ENCODE peak calls at places on chromosome 3, in six cellular contexts. B, A, D, U, Q and O are unnamed samples.

GRCh38 chr3:71461749-71462483 is 121.6 kb downstream of the FOXP1 start:
- DNase-seq in U (no peak), D (no peak), A (no peak), Q (no peak), B (no peak), O (peak; percentile 66)

GRCh38 chr3:160538906-160539305 is 26.5 kb downstream of the KPNA4 start:
- DNase-seq in U (no peak), Q (no peak), A (no peak), D (no peak), B (no peak), O (no peak)

GRCh38 chr3:172057059-172057458 is 17.7 kb downstream of the FNDC3B start:
- DNase-seq in U (no peak), D (no peak), B (no peak), Q (no peak), A (no peak), O (no peak)

GRCh38 chr3:50068134-50068533 is 20.6 kb upstream of the RBM5 start:
- DNase-seq in A (no peak), U (no peak), Q (no peak), B (no peak), D (no peak), O (peak; percentile 70)

GRCh38 chr3:166837535-166837934 is 542.6 kb downstream of the ZBBX start:
- DNase-seq in A (peak; percentile 18), Q (no peak), B (no peak), D (no peak), U (no peak), O (peak; percentile 2)

GRCh38 chr3:79551997-79552396 is 215.8 kb downstream of the ROBO1 start:
- DNase-seq in A (no peak), B (no peak), D (no peak), U (no peak), Q (no peak), O (no peak)

GRCh38 chr3:65914740-65915366 is 123.9 kb downstream of the MAGI1 start:
- DNase-seq in A (no peak), Q (no peak), B (no peak), U (no peak), D (no peak), O (no peak)

GRCh38 chr3:194300392-194300758 is 50.8 kb downstream of the CPN2 start:
- DNase-seq in A (no peak), D (no peak), B (no peak), Q (no peak), U (no peak), O (peak; percentile 90)

GRCh38 chr3:186275436-186275835 is 86.6 kb downstream of the DGKG start:
- DNase-seq in B (no peak), D (no peak), Q (no peak), U (no peak), A (no peak), O (no peak)

GRCh38 chr3:50805321-50805720 is 130.6 kb downstream of the DOCK3 start:
- DNase-seq in Q (no peak), U (no peak), D (no peak), A (no peak), B (no peak), O (no peak)

GRCh38 chr3:42520906-42521305 is 18.5 kb downstream of the VIPR1 start:
- DNase-seq in B (no peak), A (no peak), U (no peak), Q (no peak), D (no peak), O (no peak)

GRCh38 chr3:108329947-108330346 is 33.6 kb downstream of the HHLA2 start:
- DNase-seq in U (no peak), B (no peak), Q (no peak), A (no peak), D (no peak), O (no peak)

GRCh38 chr3:156576887-156577427 is 22.0 kb upstream of the SSR3 start:
- DNase-seq in B (no peak), D (no peak), A (no peak), U (no peak), Q (no peak), O (no peak)

GRCh38 chr3:185746470-185746869 is 78.4 kb downstream of the IGF2BP2 start:
- DNase-seq in Q (peak; percentile 55), D (no peak), U (no peak), B (no peak), A (no peak), O (no peak)

GRCh38 chr3:50112462-50112861 is 23.7 kb downstream of the RBM5 start:
- DNase-seq in Q (no peak), D (no peak), B (no peak), U (no peak), A (no peak), O (no peak)

GRCh38 chr3:40225116-40225515 is 84.4 kb upstream of the EIF1B start:
- DNase-seq in Q (no peak), B (no peak), A (no peak), U (no peak), D (no peak), O (no peak)

GRCh38 chr3:59709702-59710555 is 660.1 kb upstream of the CFAP20DC start:
- DNase-seq in A (no peak), B (no peak), Q (no peak), U (no peak), D (no peak), O (no peak)

GRCh38 chr3:189513281-189514151 is 117.7 kb upstream of the TP63 start:
- DNase-seq in A (no peak), U (no peak), Q (no peak), D (no peak), B (no peak), O (no peak)

GRCh38 chr3:126112531-126113237 is 28.8 kb upstream of the SLC41A3 start:
- DNase-seq in D (no peak), B (no peak), Q (no peak), A (no peak), U (no peak), O (no peak)

GRCh38 chr3:149454746-149455145 is 19.8 kb upstream of the TM4SF4 start:
- DNase-seq in D (no peak), B (no peak), U (no peak), Q (no peak), A (no peak), O (no peak)

GRCh38 chr3:123633530-123633929 is 48.7 kb upstream of the HACD2 start:
- DNase-seq in A (no peak), U (no peak), D (no peak), Q (no peak), B (no peak), O (no peak)

GRCh38 chr3:117193390-117193789 is 483.8 kb downstream of the TUSC7 start:
- DNase-seq in A (peak; percentile 50), B (no peak), U (no peak), Q (peak; percentile 1), D (no peak), O (no peak)

GRCh38 chr3:115518100-115518852 is 105.0 kb upstream of the GAP43 start:
- DNase-seq in D (peak; percentile 8), B (no peak), U (no peak), A (peak; percentile 68), Q (no peak), O (peak; percentile 87)

GRCh38 chr3:173660645-173661299 is 263.2 kb downstream of the NLGN1 start:
- DNase-seq in B (no peak), Q (no peak), D (no peak), U (no peak), A (no peak), O (peak; percentile 69)

GRCh38 chr3:196604548-196604947 is 34.9 kb upstream of the NRROS start:
- DNase-seq in A (no peak), Q (no peak), U (no peak), B (peak; percentile 33), D (no peak), O (no peak)

GRCh38 chr3:177521305-177521704 is 324.0 kb upstream of the TBL1XR1 start:
- DNase-seq in A (no peak), U (no peak), Q (no peak), D (no peak), B (no peak), O (no peak)

GRCh38 chr3:142861926-142862325 is 27.0 kb downstream of the PCOLCE2 start:
- DNase-seq in U (no peak), D (no peak), A (no peak), Q (no peak), B (no peak), O (no peak)